ENCODE peak calls at places on chromosomes 12 and 14, in six cellular contexts. Q is H9, O is IMR-90, C is mesenchymal stem cell, F is H1, X is trophoblast cell. V is an unnamed sample. For H3K4me1, the result is how much of the 10 kb centered on the place peaks cover.

GRCh38 chr12:65891987-65892481 is 67.8 kb downstream of the HMGA2 start:
- DNase-seq in Q (no peak), O (peak), C (peak), F (no peak), X (peak), V (no peak)

GRCh38 chr12:132384916-132385315 is 55.5 kb upstream of the GALNT9 start:
- DNase-seq in Q (no peak), O (no peak), C (no peak), F (no peak), X (no peak), V (no peak)

GRCh38 chr14:103199141-103199540 is 75.9 kb downstream of the TNFAIP2 start:
- DNase-seq in Q (no peak), O (peak), C (no peak), F (no peak), X (no peak), V (no peak)

GRCh38 chr12:110778801-110779577 is 36.3 kb upstream of the PPP1CC start:
- DNase-seq in Q (no peak), O (no peak), C (no peak), F (no peak), X (no peak), V (no peak)

GRCh38 chr14:105255021-105255507 is 6.7 kb downstream of the BTBD6 start:
- DNase-seq in Q (peak), O (peak), C (peak), F (no peak), X (peak), V (no peak)

GRCh38 chr14:24801024-24801423 is 167.0 kb upstream of the GZMB start:
- DNase-seq in Q (no peak), O (no peak), C (no peak), F (no peak), X (no peak), V (no peak)

GRCh38 chr14:90301580-90302181 is 30.1 kb downstream of the NRDE2 start:
- DNase-seq in Q (no peak), O (peak), C (peak), F (no peak), X (no peak), V (no peak)

GRCh38 chr12:85627584-85627983 is 208.6 kb downstream of the RASSF9 start:
- DNase-seq in Q (no peak), O (peak), C (no peak), F (no peak), X (no peak), V (no peak)

GRCh38 chr14:67955241-67955640 is 135.7 kb downstream of the RAD51B start:
- DNase-seq in Q (no peak), O (no peak), C (no peak), F (no peak), X (no peak), V (no peak)

GRCh38 chr12:9960613-9961012 is 10.6 kb upstream of the CLEC12A start:
- DNase-seq in Q (no peak), O (no peak), C (no peak), F (no peak), X (no peak), V (no peak)

GRCh38 chr14:41586237-41586636 is 20.4 kb upstream of the LRFN5 start:
- DNase-seq in Q (no peak), O (no peak), C (no peak), F (no peak), X (no peak), V (no peak)

GRCh38 chr14:64232095-64232830 is 61.9 kb downstream of the ESR2 start:
- DNase-seq in Q (no peak), O (peak), C (peak), F (no peak), X (no peak), V (no peak)

GRCh38 chr14:33679461-33680225 is 271.2 kb downstream of the EGLN3 start:
- DNase-seq in Q (no peak), O (peak), C (peak), F (no peak), X (peak), V (peak)

GRCh38 chr14:91140672-91141071 is 26.8 kb downstream of the DGLUCY start:
- DNase-seq in Q (peak), O (no peak), C (peak), F (no peak), X (peak), V (peak)

GRCh38 chr14:81031488-81031887 is 76.1 kb downstream of the TSHR start:
- DNase-seq in Q (no peak), O (no peak), C (no peak), F (no peak), X (no peak), V (no peak)

GRCh38 chr14:92785601-92786426 is 8.3 kb upstream of the GOLGA5 start:
- DNase-seq in Q (peak), O (peak), C (peak), F (no peak), X (peak), V (no peak)

GRCh38 chr14:32940711-32941667 is 2.3 kb downstream of the NPAS3 start:
- DNase-seq in Q (no peak), O (no peak), C (no peak), F (no peak), X (no peak), V (no peak)

GRCh38 chr12:121990692-121991603 is 30.7 kb upstream of the BCL7A start:
- DNase-seq in Q (no peak), O (peak), C (no peak), F (no peak), X (no peak), V (no peak)

GRCh38 chr14:69571879-69572633 is 2.6 kb downstream of the CCDC177 start:
- DNase-seq in Q (peak), O (peak), C (no peak), F (peak), X (no peak), V (no peak)

GRCh38 chr12:132046561-132046960 is 96.8 kb downstream of the EP400 start:
- DNase-seq in Q (no peak), O (peak), C (peak), F (no peak), X (no peak), V (no peak)

GRCh38 chr14:75221797-75222196 is 45.4 kb upstream of the TMED10 start:
- DNase-seq in Q (no peak), O (no peak), C (no peak), F (no peak), X (no peak), V (no peak)

GRCh38 chr14:98835051-98835824 is 436.8 kb downstream of the BCL11B start:
- DNase-seq in Q (peak), O (no peak), C (no peak), F (no peak), X (no peak), V (no peak)
- H2BK5ac ChIP-seq in Q (no peak), O (no peak), C (no peak), F (peak), X (no peak), V (no peak)

GRCh38 chr12:29676676-29677075 is 107.1 kb downstream of the TMTC1 start:
- DNase-seq in Q (no peak), O (no peak), C (no peak), F (no peak), X (no peak), V (no peak)

GRCh38 chr12:29681370-29681769 is 102.4 kb downstream of the TMTC1 start:
- DNase-seq in Q (no peak), O (no peak), C (no peak), F (no peak), X (no peak), V (no peak)

GRCh38 chr12:29681996-29682534 is 101.7 kb downstream of the TMTC1 start:
- DNase-seq in Q (no peak), O (peak), C (no peak), F (no peak), X (no peak), V (no peak)
- H3K4me1 ChIP-seq in Q (under half), O (under half), C (under half), F (under half), X (under half), V (under half)

DNA sequence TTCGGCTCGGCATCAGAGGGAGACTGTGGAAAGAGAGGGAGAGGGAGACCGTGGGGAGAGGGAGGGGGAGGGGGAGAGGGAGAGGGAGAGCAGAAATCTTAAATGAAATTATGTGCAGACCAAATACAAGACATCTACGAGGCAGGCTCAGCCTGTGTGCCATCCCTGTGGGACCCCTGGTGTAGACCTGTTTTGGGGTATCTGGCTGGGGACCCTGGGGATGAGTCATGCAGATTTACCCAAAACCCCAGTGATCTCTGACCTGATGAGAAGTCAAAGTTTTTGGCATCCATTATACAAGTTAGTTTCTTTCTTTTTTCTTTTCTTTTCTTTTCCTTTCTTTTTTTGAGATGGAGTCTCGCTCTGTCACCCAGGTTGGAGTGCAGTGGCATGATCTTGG is 44.4 kb downstream of the ADGRD1 start:
- DNase-seq in Q (no peak), O (no peak), C (no peak), F (no peak), X (no peak), V (no peak)
- H3K14ac ChIP-seq in Q (no peak), O (no peak), C (no peak), F (no peak), X (no peak), V (no peak)

GRCh38 chr14:76695263-76695920 is 65.9 kb upstream of the VASH1 start:
- DNase-seq in Q (no peak), O (no peak), C (no peak), F (peak), X (no peak), V (no peak)
- H2BK5ac ChIP-seq in Q (no peak), O (no peak), C (no peak), F (no peak), X (no peak), V (no peak)

GRCh38 chr12:71194657-71195056 is 36.9 kb upstream of the TSPAN8 start:
- DNase-seq in Q (no peak), O (no peak), C (no peak), F (no peak), X (no peak), V (no peak)
- H3K4me1 ChIP-seq in Q (under half), O (under half), C (under half), F (under half), X (under half), V (under half)

V was measured in neuronal stem cell.